ENCODE peak calls at places on chromosomes 2 and 18, in four cellular contexts. G, X, H and J are unnamed samples.

GRCh38 chr2:70984576-70985282 is 6.3 kb downstream of the ANKRD53 start:
- DNase-seq in X (peak), H (no peak), G (peak), J (no peak)

GRCh38 chr2:16151281-16151570 is 210.9 kb downstream of the MYCN start:
- DNase-seq in G (no peak), X (no peak), H (no peak), J (no peak)

GRCh38 chr2:40827371-40827770 is 375.5 kb upstream of the SLC8A1 start:
- DNase-seq in G (no peak), H (no peak), X (no peak), J (no peak)

GRCh38 chr2:120751553-120751952 is 15.9 kb downstream of the GLI2 start:
- DNase-seq in H (no peak), G (no peak), X (no peak), J (no peak)

GRCh38 chr18:41268271-41268670 is 686.8 kb upstream of the PIK3C3 start:
- DNase-seq in X (no peak), G (no peak), H (no peak), J (no peak)

GRCh38 chr2:37671816-37672103 is 318 bp upstream of the CDC42EP3 start:
- DNase-seq in X (no peak), H (no peak), G (no peak), J (no peak)

GRCh38 chr2:109356251-109357035 is 227.4 kb downstream of the SH3RF3 start:
- DNase-seq in H (no peak), G (no peak), X (no peak), J (no peak)

GRCh38 chr2:109222825-109223471 is 93.9 kb downstream of the SH3RF3 start:
- DNase-seq in H (no peak), G (no peak), X (no peak), J (no peak)

GRCh38 chr2:75494137-75494769 is 66.5 kb downstream of the EVA1A start:
- DNase-seq in H (no peak), X (no peak), G (no peak), J (no peak)

GRCh38 chr2:71713581-71714580 is 260.5 kb downstream of the DYSF start:
- DNase-seq in X (no peak), G (no peak), H (no peak), J (no peak)

GRCh38 chr2:1813371-1813770 is 69.1 kb upstream of the PXDN start:
- DNase-seq in H (no peak), X (no peak), G (no peak), J (no peak)